ENCODE peak calls at places on chromosomes 4 and X, in eight cellular contexts. E, O, J, Q, T, K, V and F are unnamed samples.

GRCh38 chrX:49959602-49960001 is 37.2 kb downstream of the CLCN5 start:
- DNase-seq in E (no peak), O (no peak), J (no peak), Q (no peak), T (no peak), K (no peak), V (no peak), F (no peak)

GRCh38 chr4:132063829-132064228 is 1085.3 kb upstream of the PCDH10 start:
- DNase-seq in E (peak), O (no peak), J (no peak), Q (no peak), T (no peak), K (no peak), V (no peak), F (no peak)

GRCh38 chr4:110586137-110586850 is 36.6 kb downstream of the PITX2 start:
- DNase-seq in E (peak), O (peak), J (peak), Q (no peak), T (no peak), K (peak), V (peak), F (peak)

GRCh38 chr4:150769235-150769634 is 187.3 kb downstream of the MAB21L2 start:
- DNase-seq in E (peak), O (no peak), J (peak), Q (no peak), T (no peak), K (peak), V (no peak), F (peak)

GRCh38 chrX:25020391-25021131 is 4.8 kb upstream of the ARX start:
- DNase-seq in E (no peak), O (peak), J (no peak), Q (no peak), T (peak), K (peak), V (no peak), F (no peak)

GRCh38 chrX:48800574-48801280 is 1.1 kb upstream of the HDAC6 start:
- DNase-seq in E (no peak), O (no peak), J (no peak), Q (no peak), T (no peak), K (peak), V (no peak), F (no peak)

GRCh38 chr4:1290165-1290977 is 680 bp downstream of the MAEA start:
- DNase-seq in E (no peak), O (peak), J (no peak), Q (no peak), T (no peak), K (peak), V (no peak), F (no peak)

GRCh38 chrX:40107291-40108083 is 9.7 kb upstream of the BCOR start:
- DNase-seq in E (no peak), O (no peak), J (no peak), Q (no peak), T (peak), K (peak), V (no peak), F (no peak)

GRCh38 chr4:168737441-168738176 is 240.8 kb downstream of the PALLD start:
- DNase-seq in E (no peak), O (no peak), J (no peak), Q (no peak), T (no peak), K (no peak), V (peak), F (no peak)

GRCh38 chrX:23736030-23736429 is 7.0 kb downstream of the ACOT9 start:
- DNase-seq in E (no peak), O (no peak), J (no peak), Q (no peak), T (no peak), K (no peak), V (no peak), F (no peak)

GRCh38 chrX:15749642-15750610 is 11.9 kb downstream of the CA5B start:
- DNase-seq in E (no peak), O (no peak), J (no peak), Q (peak), T (no peak), K (peak), V (no peak), F (no peak)

GRCh38 chr4:8115203-8115520 is 43.5 kb downstream of the ABLIM2 start:
- DNase-seq in E (no peak), O (no peak), J (no peak), Q (no peak), T (peak), K (no peak), V (no peak), F (no peak)

GRCh38 chr4:48905363-48906015 is 1.1 kb downstream of the OCIAD2 start:
- DNase-seq in E (peak), O (peak), J (no peak), Q (no peak), T (no peak), K (no peak), V (no peak), F (peak)

GRCh38 chr4:75995727-75996126 is 5.0 kb upstream of the SDAD1 start:
- DNase-seq in E (peak), O (peak), J (peak), Q (no peak), T (no peak), K (peak), V (peak), F (peak)

GRCh38 chr4:110669663-110670062 is 46.8 kb upstream of the PITX2 start:
- DNase-seq in E (no peak), O (no peak), J (no peak), Q (no peak), T (peak), K (no peak), V (no peak), F (peak)

GRCh38 chr4:6641164-6641970 is 882 bp downstream of the MRFAP1 start:
- DNase-seq in E (peak), O (peak), J (no peak), Q (peak), T (peak), K (peak), V (peak), F (no peak)

GRCh38 chr4:119303587-119304305 is 18.2 kb downstream of the FABP2 start:
- DNase-seq in E (no peak), O (no peak), J (no peak), Q (no peak), T (no peak), K (no peak), V (no peak), F (no peak)

GRCh38 chr4:37682701-37683401 is 3.3 kb downstream of the RELL1 start:
- DNase-seq in E (peak), O (no peak), J (no peak), Q (no peak), T (no peak), K (peak), V (no peak), F (no peak)

GRCh38 chrX:24364851-24365538 is 4.6 kb downstream of the SUPT20HL1 start:
- DNase-seq in E (no peak), O (no peak), J (no peak), Q (no peak), T (no peak), K (no peak), V (no peak), F (no peak)

GRCh38 chrX:82218361-82218760 is 1016.5 kb downstream of the SH3BGRL start:
- DNase-seq in E (no peak), O (peak), J (no peak), Q (no peak), T (no peak), K (peak), V (no peak), F (no peak)

GRCh38 chrX:148871422-148872152 is 371.2 kb downstream of the AFF2 start:
- DNase-seq in E (peak), O (no peak), J (no peak), Q (no peak), T (no peak), K (no peak), V (peak), F (peak)

GRCh38 chr4:170736710-170737109 is 647.0 kb upstream of the AADAT start:
- DNase-seq in E (no peak), O (no peak), J (no peak), Q (no peak), T (no peak), K (no peak), V (peak), F (peak)

GRCh38 chr4:17173300-17173699 is 274.9 kb upstream of the LDB2 start:
- DNase-seq in E (no peak), O (peak), J (no peak), Q (no peak), T (no peak), K (peak), V (no peak), F (no peak)

GRCh38 chr4:92299152-92299551 is 4.6 kb upstream of the GRID2 start:
- DNase-seq in E (no peak), O (no peak), J (no peak), Q (no peak), T (no peak), K (no peak), V (no peak), F (no peak)

GRCh38 chr4:53015681-53016080 is 153.6 kb downstream of the RASL11B start:
- DNase-seq in E (peak), O (peak), J (no peak), Q (no peak), T (no peak), K (peak), V (peak), F (peak)

GRCh38 chr4:176054942-176055341 is 10.7 kb upstream of the WDR17 start:
- DNase-seq in E (no peak), O (no peak), J (no peak), Q (no peak), T (no peak), K (peak), V (no peak), F (no peak)

GRCh38 chr4:113968473-113968872 is 11.0 kb downstream of the ARSJ start:
- DNase-seq in E (no peak), O (no peak), J (no peak), Q (no peak), T (no peak), K (no peak), V (no peak), F (no peak)

GRCh38 chr4:1991087-1991486 is 17.7 kb downstream of the NELFA start:
- DNase-seq in E (no peak), O (no peak), J (no peak), Q (no peak), T (peak), K (no peak), V (no peak), F (no peak)

GRCh38 chr4:170391066-170391754 is 301.5 kb upstream of the AADAT start:
- DNase-seq in E (peak), O (no peak), J (no peak), Q (no peak), T (no peak), K (peak), V (peak), F (peak)

GRCh38 chr4:4554234-4554633 is 12.4 kb upstream of the STX18 start:
- DNase-seq in E (no peak), O (no peak), J (no peak), Q (no peak), T (no peak), K (no peak), V (no peak), F (no peak)

GRCh38 chr4:127622923-127623754 is 9.6 kb upstream of the INTU start:
- DNase-seq in E (peak), O (no peak), J (no peak), Q (no peak), T (peak), K (no peak), V (no peak), F (no peak)

GRCh38 chrX:129108936-129109335 is 414.4 kb downstream of the SMARCA1 start:
- DNase-seq in E (no peak), O (no peak), J (no peak), Q (no peak), T (no peak), K (no peak), V (no peak), F (no peak)

GRCh38 chr4:68569466-68570121 is 6.5 kb downstream of the UGT2B17 start:
- DNase-seq in E (no peak), O (no peak), J (no peak), Q (no peak), T (no peak), K (peak), V (no peak), F (no peak)

GRCh38 chrX:44828008-44828605 is 15.7 kb upstream of the DUSP21 start:
- DNase-seq in E (peak), O (no peak), J (peak), Q (no peak), T (no peak), K (no peak), V (peak), F (peak)

GRCh38 chr4:6695660-6696581 is 2.2 kb downstream of the S100P start:
- DNase-seq in E (no peak), O (no peak), J (no peak), Q (no peak), T (no peak), K (peak), V (no peak), F (no peak)

GRCh38 chrX:103607385-103608304 is at the start of gene TCEAL3:
- DNase-seq in E (no peak), O (no peak), J (no peak), Q (peak), T (peak), K (peak), V (no peak), F (no peak)

GRCh38 chr4:174398728-174399127 is 115.0 kb downstream of the CEP44 start:
- DNase-seq in E (peak), O (no peak), J (peak), Q (no peak), T (no peak), K (no peak), V (peak), F (peak)

GRCh38 chr4:61309616-61310015 is 109.5 kb downstream of the ADGRL3 start:
- DNase-seq in E (no peak), O (no peak), J (no peak), Q (no peak), T (no peak), K (no peak), V (no peak), F (no peak)

GRCh38 chr4:6513678-6514077 is 41.3 kb upstream of the PPP2R2C start:
- DNase-seq in E (no peak), O (no peak), J (no peak), Q (no peak), T (no peak), K (no peak), V (no peak), F (no peak)

GRCh38 chr4:112881842-112882241 is 167.6 kb upstream of the ANK2 start:
- DNase-seq in E (no peak), O (no peak), J (no peak), Q (no peak), T (peak), K (no peak), V (no peak), F (peak)
- H3K4me3 ChIP-seq in E (peak), O (no peak), J (no peak), Q (no peak), T (peak), K (no peak), V (no peak), F (no peak)

DNA sequence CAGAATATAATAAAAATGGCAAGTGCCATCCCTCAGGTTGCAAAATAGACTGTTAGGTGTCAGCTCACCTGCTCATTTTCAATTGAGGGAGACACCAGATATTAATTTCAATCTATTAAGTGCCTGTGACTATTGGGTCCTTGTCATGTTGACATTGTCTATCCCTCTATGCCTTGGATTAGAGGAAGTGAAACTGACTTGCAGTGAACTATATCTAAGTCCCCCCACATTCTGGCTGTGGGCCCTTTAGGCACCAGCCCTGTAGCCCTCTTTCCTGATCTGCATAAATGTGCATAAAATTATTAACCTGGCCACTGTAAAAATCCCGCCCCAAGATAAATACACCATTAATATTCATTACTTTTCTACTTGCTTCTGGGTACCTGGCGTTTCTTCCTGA is 293.0 kb upstream of the CLNK start:
- DNase-seq in E (no peak), O (peak), J (no peak), Q (no peak), T (no peak), K (peak), V (no peak), F (no peak)
- H3K4me3 ChIP-seq in E (no peak), O (no peak), J (no peak), Q (no peak), T (no peak), K (no peak), V (no peak), F (no peak)

GRCh38 chrX:65924938-65925507 is 114.9 kb downstream of the VSIG4 start:
- DNase-seq in E (no peak), O (no peak), J (no peak), Q (no peak), T (no peak), K (no peak), V (no peak), F (no peak)

GRCh38 chrX:65921363-65921762 is 118.5 kb downstream of the VSIG4 start:
- DNase-seq in E (no peak), O (no peak), J (no peak), Q (no peak), T (no peak), K (no peak), V (no peak), F (no peak)

GRCh38 chrX:65928522-65928921 is 111.4 kb downstream of the VSIG4 start:
- DNase-seq in E (no peak), O (no peak), J (no peak), Q (no peak), T (no peak), K (no peak), V (no peak), F (no peak)

GRCh38 chrX:65925592-65925991 is 114.3 kb downstream of the VSIG4 start:
- DNase-seq in E (no peak), O (no peak), J (no peak), Q (no peak), T (no peak), K (no peak), V (no peak), F (no peak)

GRCh38 chrX:65926095-65927019 is 113.5 kb downstream of the VSIG4 start:
- DNase-seq in E (no peak), O (peak), J (no peak), Q (no peak), T (no peak), K (peak), V (no peak), F (no peak)
- H3K4me3 ChIP-seq in E (no peak), O (no peak), J (no peak), Q (no peak), T (no peak), K (peak), V (no peak), F (no peak)

DNA sequence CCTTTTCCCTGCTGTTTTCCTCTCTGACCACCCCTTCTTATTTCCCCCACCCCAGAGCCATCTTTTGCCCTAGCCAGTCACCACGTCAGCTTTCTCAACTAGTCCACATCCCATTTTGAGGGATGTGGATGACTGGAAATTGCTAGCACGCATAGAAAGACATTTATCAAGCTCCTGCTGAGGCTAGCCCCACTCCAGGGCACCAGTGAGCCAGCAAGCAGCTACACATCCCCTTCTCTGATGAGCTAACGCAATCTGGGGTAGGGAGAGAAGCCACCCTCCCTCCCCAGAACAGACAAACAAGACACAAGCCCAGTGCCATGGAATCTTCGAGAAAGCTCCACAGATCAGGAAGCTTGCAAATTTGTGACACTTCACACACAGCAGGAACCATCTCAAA is 1.2 kb downstream of the GABRE start:
- DNase-seq in E (no peak), O (no peak), J (no peak), Q (no peak), T (no peak), K (no peak), V (no peak), F (no peak)
- H3K4me3 ChIP-seq in E (peak), O (no peak), J (peak), Q (no peak), T (peak), K (no peak), V (peak), F (peak)

GRCh38 chr4:41991916-41992767 is 1.8 kb downstream of the SLC30A9 start:
- DNase-seq in E (no peak), O (no peak), J (no peak), Q (no peak), T (no peak), K (no peak), V (no peak), F (no peak)
- H3K4me3 ChIP-seq in E (no peak), O (peak), J (peak), Q (no peak), T (peak), K (peak), V (no peak), F (no peak)

DNA sequence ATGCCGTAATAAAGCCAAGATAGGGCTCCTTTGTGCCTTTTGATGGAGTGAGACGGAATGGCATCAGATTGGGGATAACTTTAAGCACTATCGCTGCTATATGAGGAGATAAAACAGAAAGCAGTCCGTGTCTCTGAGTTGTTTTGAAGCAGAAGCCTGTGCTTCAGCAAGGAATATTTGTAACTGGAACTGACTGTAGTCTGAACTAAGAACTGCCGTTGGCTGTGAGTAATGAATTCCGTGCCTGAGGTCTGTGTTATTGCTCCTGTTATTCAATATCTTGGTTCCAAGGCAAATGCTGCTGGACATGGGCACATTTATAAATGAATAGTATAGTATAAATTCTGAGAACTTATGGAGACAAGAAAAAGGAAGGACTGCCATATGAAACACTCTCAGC is 297.3 kb downstream of the ANKRD50 start:
- DNase-seq in E (peak), O (no peak), J (no peak), Q (no peak), T (no peak), K (no peak), V (no peak), F (peak)
- H3K4me3 ChIP-seq in E (peak), O (no peak), J (no peak), Q (no peak), T (no peak), K (no peak), V (peak), F (peak)

DNA sequence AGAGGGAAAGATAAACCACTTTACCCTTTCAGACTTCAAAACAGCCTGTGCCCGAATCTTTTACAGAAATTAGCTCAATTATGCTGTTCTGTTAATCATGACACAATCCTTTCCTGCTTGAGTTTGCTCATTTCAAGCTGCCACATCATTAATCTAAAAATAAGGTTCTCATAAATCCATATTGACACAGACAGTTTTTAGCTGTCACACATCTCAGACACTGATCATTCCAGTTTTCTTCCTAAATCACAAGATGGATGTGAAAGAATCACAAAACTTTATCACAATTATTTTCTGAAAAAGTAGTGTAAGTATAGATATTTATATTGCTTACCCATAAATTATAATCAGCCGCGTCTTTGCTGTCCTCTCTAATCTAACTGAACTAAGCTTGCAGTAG is 27.9 kb upstream of the AMELX start:
- DNase-seq in E (no peak), O (no peak), J (no peak), Q (no peak), T (no peak), K (no peak), V (no peak), F (no peak)
- H3K4me3 ChIP-seq in E (no peak), O (no peak), J (no peak), Q (no peak), T (peak), K (no peak), V (no peak), F (no peak)

GRCh38 chrX:147626605-147627004 is 285.1 kb upstream of the FMR1 start:
- DNase-seq in E (no peak), O (no peak), J (no peak), Q (no peak), T (no peak), K (no peak), V (no peak), F (no peak)
- H3K4me3 ChIP-seq in E (no peak), O (no peak), J (no peak), Q (no peak), T (no peak), K (no peak), V (no peak), F (no peak)

GRCh38 chr4:82367438-82368097 is 6.2 kb downstream of the HNRNPD start:
- DNase-seq in E (no peak), O (no peak), J (no peak), Q (no peak), T (no peak), K (no peak), V (no peak), F (no peak)
- H3K4me3 ChIP-seq in E (no peak), O (no peak), J (peak), Q (no peak), T (no peak), K (no peak), V (no peak), F (no peak)